ENCODE peak calls at places on chromosomes 6 and 20, in four cellular contexts. One of them, this sample, is unnamed.

GRCh38 chr20:46090095-46090388 is 280 bp upstream of the NCOA5 start:
- DNase-seq in heart left ventricle: no peak
- DNase-seq in mucosa of gallbladder: no peak
- DNase-seq in GM12892: no peak
- DNase-seq in this sample: no peak

GRCh38 chr6:43723737-43724295 is 36.2 kb upstream of the MRPS18A start:
- DNase-seq in heart left ventricle: peak
- DNase-seq in mucosa of gallbladder: peak
- DNase-seq in GM12892: peak
- DNase-seq in this sample: peak

GRCh38 chr6:7684076-7684475 is 41.8 kb upstream of the BMP6 start:
- DNase-seq in heart left ventricle: no peak
- DNase-seq in mucosa of gallbladder: no peak
- DNase-seq in GM12892: no peak
- DNase-seq in this sample: no peak

GRCh38 chr6:17313971-17314370 is 32.8 kb downstream of the RBM24 start:
- DNase-seq in mucosa of gallbladder: no peak
- DNase-seq in GM12892: no peak
- DNase-seq in heart left ventricle: no peak
- DNase-seq in this sample: no peak

GRCh38 chr6:72182337-72183246 is 296.2 kb downstream of the RIMS1 start:
- DNase-seq in GM12892: peak
- DNase-seq in heart left ventricle: no peak
- DNase-seq in mucosa of gallbladder: peak
- DNase-seq in this sample: no peak

GRCh38 chr20:58669287-58670006 is 18.4 kb downstream of the STX16 start:
- DNase-seq in heart left ventricle: no peak
- DNase-seq in mucosa of gallbladder: no peak
- DNase-seq in GM12892: peak
- DNase-seq in this sample: no peak

GRCh38 chr6:154521412-154521811 is 10.9 kb upstream of the CNKSR3 start:
- DNase-seq in heart left ventricle: no peak
- DNase-seq in GM12892: no peak
- DNase-seq in mucosa of gallbladder: no peak
- DNase-seq in this sample: no peak

GRCh38 chr6:79570802-79571367 is 33.7 kb upstream of the LCA5 start:
- DNase-seq in mucosa of gallbladder: no peak
- DNase-seq in GM12892: peak
- DNase-seq in heart left ventricle: no peak
- DNase-seq in this sample: peak

GRCh38 chr6:43954311-43955131 is 172.7 kb downstream of the MRPL14 start:
- DNase-seq in heart left ventricle: peak
- DNase-seq in mucosa of gallbladder: peak
- DNase-seq in GM12892: no peak
- DNase-seq in this sample: no peak

GRCh38 chr6:31738048-31738979 is 1.5 kb upstream of the MSH5 start:
- DNase-seq in GM12892: peak
- DNase-seq in mucosa of gallbladder: peak
- DNase-seq in heart left ventricle: peak
- DNase-seq in this sample: no peak

GRCh38 chr20:56373942-56374341 is 15.2 kb downstream of the FAM210B start:
- DNase-seq in heart left ventricle: no peak
- DNase-seq in mucosa of gallbladder: no peak
- DNase-seq in GM12892: no peak
- DNase-seq in this sample: peak

GRCh38 chr20:63708301-63709148 is 686 bp downstream of the ZGPAT start:
- DNase-seq in mucosa of gallbladder: no peak
- DNase-seq in GM12892: peak
- DNase-seq in heart left ventricle: no peak
- DNase-seq in this sample: no peak

GRCh38 chr20:4726710-4727391 is 5.1 kb downstream of the PRND start:
- DNase-seq in mucosa of gallbladder: no peak
- DNase-seq in GM12892: no peak
- DNase-seq in heart left ventricle: no peak
- DNase-seq in this sample: peak

GRCh38 chr6:168895102-168895812 is 358.4 kb downstream of the THBS2 start:
- DNase-seq in heart left ventricle: peak
- DNase-seq in mucosa of gallbladder: peak
- DNase-seq in GM12892: peak
- DNase-seq in this sample: peak

GRCh38 chr6:41638002-41638800 is at the start of gene MDFI:
- DNase-seq in GM12892: no peak
- DNase-seq in mucosa of gallbladder: no peak
- DNase-seq in heart left ventricle: peak
- DNase-seq in this sample: no peak

GRCh38 chr20:47196091-47197081 is 160.1 kb downstream of the ZMYND8 start:
- DNase-seq in heart left ventricle: peak
- DNase-seq in GM12892: peak
- DNase-seq in mucosa of gallbladder: peak
- DNase-seq in this sample: no peak

GRCh38 chr6:135094403-135094821 is 39.8 kb upstream of the HBS1L start:
- DNase-seq in mucosa of gallbladder: no peak
- DNase-seq in GM12892: no peak
- DNase-seq in heart left ventricle: no peak
- DNase-seq in this sample: no peak

GRCh38 chr20:25360631-25361286 is 29.9 kb downstream of the ABHD12 start:
- DNase-seq in mucosa of gallbladder: no peak
- DNase-seq in GM12892: peak
- DNase-seq in heart left ventricle: no peak
- DNase-seq in this sample: no peak

GRCh38 chr6:127300411-127300810 is 33.7 kb downstream of the RNF146 start:
- DNase-seq in GM12892: no peak
- DNase-seq in mucosa of gallbladder: no peak
- DNase-seq in heart left ventricle: no peak
- DNase-seq in this sample: peak

GRCh38 chr6:131062245-131063027 is 609 bp downstream of the EPB41L2 start:
- DNase-seq in mucosa of gallbladder: peak
- DNase-seq in heart left ventricle: peak
- DNase-seq in GM12892: no peak
- DNase-seq in this sample: no peak

GRCh38 chr6:161215876-161216615 is 57.8 kb downstream of the AGPAT4 start:
- DNase-seq in mucosa of gallbladder: no peak
- DNase-seq in heart left ventricle: no peak
- DNase-seq in GM12892: no peak
- DNase-seq in this sample: no peak

GRCh38 chr20:21182832-21183563 is 57.1 kb downstream of the KIZ start:
- DNase-seq in mucosa of gallbladder: no peak
- DNase-seq in GM12892: no peak
- DNase-seq in heart left ventricle: no peak
- DNase-seq in this sample: peak

This sample was measured in AG09319.